ENCODE peak calls at places on chromosomes 4 and X, in seven cellular contexts. Z is HL-60, Q is suprapubic skin, R is transverse colon, J is upper lobe of left lung, F is endothelial cell of umbilical vein, E is GM23338. C is an unnamed sample.

GRCh38 chr4:148061795-148062194 is 329.9 kb downstream of the ARHGAP10 start:
- DNase-seq in E (peak; percentile 23), Q (no peak), F (no peak), Z (no peak), J (no peak), R (no peak), C (no peak)

GRCh38 chr4:89800527-89801103 is 36.3 kb downstream of the SNCA start:
- DNase-seq in Q (no peak), Z (no peak), E (no peak), J (no peak), F (peak; percentile 94), R (no peak), C (no peak)

GRCh38 chr4:80171656-80172055 is 25.6 kb upstream of the PRDM8 start:
- DNase-seq in F (no peak), J (no peak), R (no peak), Z (no peak), Q (no peak), E (no peak), C (no peak)

GRCh38 chrX:155334486-155335316 is at the start of gene CLIC2:
- DNase-seq in F (peak; percentile 65), J (no peak), Z (no peak), E (no peak), R (peak; percentile 17), Q (peak; percentile 50), C (no peak)

GRCh38 chr4:138643827-138644226 is 371.8 kb upstream of the NOCT start:
- DNase-seq in J (no peak), E (no peak), Z (no peak), F (no peak), R (no peak), Q (no peak), C (no peak)

GRCh38 chr4:187944179-187944578 is 51.4 kb upstream of the ZFP42 start:
- DNase-seq in Z (no peak), J (no peak), Q (no peak), E (no peak), F (no peak), R (no peak), C (no peak)

GRCh38 chr4:103197765-103198110 is 405 bp downstream of the CENPE start:
- DNase-seq in Q (no peak), F (no peak), Z (peak; percentile 18), E (no peak), R (no peak), J (no peak), C (no peak)

GRCh38 chrX:11188664-11189063 is 77.5 kb downstream of the HCCS start:
- DNase-seq in Q (no peak), J (no peak), Z (no peak), F (no peak), E (no peak), R (no peak), C (no peak)

GRCh38 chr4:79403356-79403755 is 4.7 kb downstream of the GK2 start:
- DNase-seq in Q (no peak), R (no peak), J (no peak), Z (no peak), F (no peak), E (no peak), C (no peak)

GRCh38 chr4:151417164-151417571 is 8.2 kb downstream of the FHIP1A start:
- DNase-seq in E (peak; percentile 67), Q (no peak), F (no peak), Z (no peak), R (no peak), J (no peak), C (no peak)

GRCh38 chr4:106773106-106773905 is 262.8 kb downstream of the DKK2 start:
- DNase-seq in J (no peak), Z (no peak), E (no peak), Q (no peak), R (no peak), F (no peak), C (no peak)

DNA sequence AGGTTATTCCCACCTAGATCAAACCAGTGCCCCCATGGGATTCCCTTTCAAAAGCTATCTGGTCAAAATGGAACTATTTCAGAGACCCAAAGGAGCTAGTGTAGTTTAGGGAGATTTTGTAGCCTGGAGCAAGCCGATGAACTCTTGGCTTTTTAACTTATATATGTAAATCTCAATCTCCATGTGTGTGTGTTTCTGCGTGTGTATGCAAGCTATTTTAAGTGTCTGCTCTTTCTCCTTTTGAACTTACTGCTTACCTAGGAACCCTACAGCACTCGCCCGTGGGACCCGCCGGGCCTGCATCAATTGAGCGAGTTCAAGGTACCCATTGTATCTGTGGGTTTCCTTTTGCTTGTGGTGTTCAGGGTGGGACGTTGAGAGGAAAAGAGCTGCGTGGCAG is 10.4 kb downstream of the CSTF2 start:
- DNase-seq in Z (no peak), F (no peak), J (peak; percentile 6), Q (no peak), R (no peak), E (no peak), C (no peak)
- H3K27ac ChIP-seq in Z (no peak overlapping the region), F (no peak overlapping the region), J (no peak overlapping the region), Q (no peak overlapping the region), R (no peak overlapping the region), E (no peak overlapping the region), C (no peak overlapping the region)

DNA sequence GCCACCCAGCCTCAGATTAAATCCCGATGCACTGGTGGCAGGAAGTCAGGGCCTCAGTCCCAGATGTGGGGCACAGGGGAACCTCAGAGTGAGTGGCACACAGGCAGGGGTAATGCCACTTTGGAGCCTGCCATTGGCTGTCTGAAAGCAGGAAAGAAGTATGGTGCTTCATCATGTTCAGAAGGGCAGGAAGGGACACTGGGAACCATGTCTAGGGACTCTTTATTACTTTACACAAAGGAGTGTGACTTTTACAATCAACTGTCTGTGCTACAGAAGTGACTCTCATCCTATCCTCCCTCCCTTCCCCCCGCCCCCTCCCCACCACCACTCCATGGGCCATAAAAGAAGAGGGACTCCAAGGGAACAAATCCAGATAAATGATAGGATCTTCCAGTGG is 2.3 kb upstream of the TMEM154 start:
- DNase-seq in Q (no peak), E (no peak), Z (no peak), R (no peak), F (no peak), J (no peak), C (no peak)
- TF ChIP-seq POLR2AphosphoS5 in Q (no peak), E (no peak), Z (no peak), R (no peak), F (no peak), J (no peak), C (no peak)

GRCh38 chr4:185541251-185541671 is 6.0 kb upstream of the PDLIM3 start:
- DNase-seq in R (peak; percentile 23), Z (no peak), J (peak; percentile 87), F (peak; percentile 81), E (no peak), Q (peak; percentile 70), C (no peak)

GRCh38 chr4:185538806-185539205 is 3.5 kb upstream of the PDLIM3 start:
- DNase-seq in F (no peak), J (no peak), Q (no peak), Z (no peak), R (no peak), E (no peak), C (peak; percentile 68)

GRCh38 chr4:185540040-185540439 is 4.7 kb upstream of the PDLIM3 start:
- DNase-seq in J (no peak), Z (no peak), E (peak; percentile 22), Q (no peak), F (no peak), R (no peak), C (no peak)

GRCh38 chr4:185540487-185541125 is 5.3 kb upstream of the PDLIM3 start:
- DNase-seq in Z (no peak), R (no peak), F (peak; percentile 9), J (no peak), E (no peak), Q (no peak), C (no peak)

GRCh38 chr4:185542626-185543336 is 7.5 kb upstream of the PDLIM3 start:
- DNase-seq in E (no peak), Q (no peak), J (no peak), Z (no peak), F (no peak), R (peak; percentile 58), C (peak; percentile 95)
- H3K27ac ChIP-seq in E (no peak overlapping the region), Q (no peak overlapping the region), J (no peak overlapping the region), Z (no peak overlapping the region), F (no peak overlapping the region), R (peak overlapping the region; percentile 41), C (peak overlapping the region; percentile 70)

DNA sequence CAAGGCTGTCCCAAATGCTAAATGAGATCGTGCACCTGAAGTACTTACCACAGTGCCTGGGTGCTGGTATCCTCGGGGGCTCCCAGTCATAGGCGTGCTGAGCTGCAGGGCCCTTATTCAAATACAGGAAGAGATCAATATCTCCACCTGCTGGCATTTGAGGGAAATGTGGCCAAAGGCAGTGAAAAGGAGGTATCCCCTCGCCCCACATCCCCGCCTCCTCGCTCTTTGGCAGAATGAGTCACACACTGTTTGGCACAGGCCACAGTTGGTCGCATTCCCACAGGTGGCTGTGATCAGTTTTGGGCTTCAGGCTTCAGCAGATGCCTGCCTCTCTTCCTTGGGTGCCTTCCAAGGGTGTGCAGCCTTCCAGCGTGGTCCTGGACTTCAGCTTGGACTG is 28.4 kb downstream of the ZNF185 start:
- DNase-seq in R (peak; percentile 22), J (no peak), F (peak; percentile 72), Q (no peak), E (peak; percentile 80), Z (peak; percentile 61), C (no peak)
- TF ChIP-seq POLR2AphosphoS5 in R (no peak), J (no peak), F (no peak), Q (no peak), E (no peak), Z (no peak), C (no peak)

GRCh38 chrX:130418740-130419139 is 17.0 kb downstream of the RBMX2 start:
- DNase-seq in E (no peak), R (no peak), J (no peak), Z (no peak), Q (no peak), F (no peak), C (no peak)

GRCh38 chrX:130416785-130417184 is 15.0 kb downstream of the RBMX2 start:
- DNase-seq in Z (peak; percentile 69), Q (no peak), R (no peak), F (no peak), J (no peak), E (no peak), C (no peak)

GRCh38 chrX:130418066-130418465 is 16.3 kb downstream of the RBMX2 start:
- DNase-seq in Q (no peak), J (no peak), R (no peak), E (no peak), Z (no peak), F (no peak), C (no peak)

GRCh38 chrX:130415201-130415600 is 13.4 kb downstream of the RBMX2 start:
- DNase-seq in Z (no peak), R (no peak), Q (no peak), F (no peak), J (no peak), E (no peak), C (no peak)

GRCh38 chrX:130419263-130419662 is 17.5 kb downstream of the RBMX2 start:
- DNase-seq in Q (no peak), R (no peak), Z (no peak), F (no peak), E (no peak), J (no peak), C (no peak)
- H3K27ac ChIP-seq in Q (no peak overlapping the region), R (no peak overlapping the region), Z (no peak overlapping the region), F (no peak overlapping the region), E (no peak overlapping the region), J (no peak overlapping the region), C (no peak overlapping the region)

GRCh38 chr4:81421346-81422218 is 50.1 kb downstream of the RASGEF1B start:
- DNase-seq in Z (peak; percentile 77), Q (no peak), E (peak; percentile 39), R (peak; percentile 55), J (no peak), F (no peak), C (no peak)
- TF ChIP-seq POLR2AphosphoS5 in Z (no peak), Q (no peak), E (no peak), R (no peak), J (peak; percentile 36), F (no peak), C (no peak)

GRCh38 chr4:123354701-123355100 is 41.9 kb upstream of the SPRY1 start:
- DNase-seq in R (no peak), Q (no peak), J (peak; percentile 42), F (no peak), E (no peak), Z (no peak), C (no peak)
- H3K27ac ChIP-seq in R (no peak overlapping the region), Q (no peak overlapping the region), J (no peak overlapping the region), F (no peak overlapping the region), E (no peak overlapping the region), Z (no peak overlapping the region), C (no peak overlapping the region)

C was measured in esophagus muscularis mucosa.